ENCODE peak calls at places on chromosomes 16 and 17, in seven cellular contexts. P is NCI-H1436, I is WERI-Rb-1, S is mesothelial cell of epicardium, A is PC-9, Q is AG04449, H is NCI-H526 treated with DMSO at 0.1 percent for 48 hours. K is an unnamed sample.

GRCh38 chr16:2328428-2328827 is 12.1 kb downstream of the ABCA3 start:
- DNase-seq in H (no peak), P (no peak), A (no peak), Q (no peak), I (no peak), S (no peak), K (no peak)

GRCh38 chr17:56074366-56074765 is 78.9 kb upstream of the ANKFN1 start:
- DNase-seq in S (no peak), P (no peak), A (no peak), H (no peak), I (peak), Q (no peak), K (peak)

GRCh38 chr17:73710095-73710592 is 65.9 kb upstream of the SDK2 start:
- DNase-seq in I (peak), S (peak), H (peak), Q (no peak), P (peak), A (peak), K (peak)

GRCh38 chr16:83513006-83513755 is 294.6 kb upstream of the HSBP1 start:
- DNase-seq in P (no peak), H (no peak), I (no peak), A (no peak), S (no peak), Q (peak), K (no peak)

GRCh38 chr16:69077251-69077650 is 28.2 kb upstream of the HAS3 start:
- DNase-seq in Q (no peak), I (no peak), S (no peak), H (no peak), P (no peak), A (peak), K (no peak)

GRCh38 chr16:2507052-2507678 is 6.6 kb upstream of the ATP6V0C start:
- DNase-seq in P (no peak), S (no peak), Q (no peak), H (no peak), I (no peak), A (no peak), K (no peak)

GRCh38 chr17:9023389-9024210 is 2.3 kb downstream of the NTN1 start:
- DNase-seq in A (no peak), Q (no peak), H (no peak), I (no peak), P (no peak), S (no peak), K (no peak)

GRCh38 chr16:31215287-31216115 is 1.4 kb downstream of the PYDC1 start:
- DNase-seq in Q (no peak), I (no peak), A (peak), S (no peak), P (peak), H (peak), K (peak)

GRCh38 chr17:38564869-38565268 is 40.9 kb downstream of the SRCIN1 start:
- DNase-seq in A (no peak), Q (no peak), I (peak), H (no peak), S (no peak), P (no peak), K (no peak)

GRCh38 chr17:75758131-75758905 is 6.7 kb downstream of the GALK1 start:
- DNase-seq in Q (no peak), I (peak), A (no peak), H (no peak), P (no peak), S (no peak), K (no peak)

GRCh38 chr16:60246055-60246454 is 1511.9 kb upstream of the GOT2 start:
- DNase-seq in Q (no peak), I (no peak), P (no peak), A (no peak), S (no peak), H (no peak), K (no peak)

GRCh38 chr16:60717808-60718207 is 1318.4 kb downstream of the CDH8 start:
- DNase-seq in Q (no peak), H (no peak), I (no peak), P (no peak), S (no peak), A (no peak), K (no peak)

GRCh38 chr16:49496656-49497055 is 123.1 kb downstream of the C16orf78 start:
- DNase-seq in Q (no peak), H (no peak), A (no peak), P (no peak), S (no peak), I (no peak), K (no peak)

GRCh38 chr17:65064452-65065019 is 8.0 kb upstream of the GNA13 start:
- DNase-seq in P (no peak), Q (no peak), S (no peak), A (peak), I (peak), H (no peak), K (peak)

GRCh38 chr16:67936124-67936875 is at the start of gene PSMB10:
- DNase-seq in Q (no peak), P (no peak), H (no peak), A (peak), I (peak), S (no peak), K (peak)

GRCh38 chr17:71970312-71970711 is 150.5 kb upstream of the SOX9 start:
- DNase-seq in A (peak), I (no peak), Q (no peak), H (no peak), S (no peak), P (no peak), K (peak)

GRCh38 chr16:56226187-56226586 is 34.9 kb downstream of the GNAO1 start:
- DNase-seq in Q (no peak), H (no peak), I (no peak), P (no peak), S (no peak), A (no peak), K (no peak)

GRCh38 chr17:2177235-2177811 is 122.4 kb downstream of the HIC1 start:
- DNase-seq in I (no peak), P (no peak), A (no peak), H (no peak), S (no peak), Q (no peak), K (no peak)